ENCODE peak calls at places on chromosome 21, in ten cellular contexts. P is cardiac muscle cell, G is astrocyte of the spinal cord, W is fibroblast of lung, E is tibial artery, U is kidney, O is HL-60, F is cardiac fibroblast, J is neural crest cell, H is brain microvascular endothelial cell. X is an unnamed sample.

GRCh38 chr21:16079830-16080229 is 350.0 kb downstream of the USP25 start:
- DNase-seq in P (peak; percentile 23), G (peak; percentile 37), W (peak; percentile 84), E (no peak), U (no peak), O (no peak), F (peak; percentile 14), J (no peak), H (peak; percentile 22), X (no peak)

GRCh38 chr21:44924611-44925010 is 3.9 kb upstream of the ITGB2 start:
- DNase-seq in P (no peak), G (no peak), W (no peak), E (no peak), U (no peak), O (no peak), F (no peak), J (no peak), H (no peak), X (no peak)

GRCh38 chr21:35377505-35378090 is 328.5 kb upstream of the RUNX1 start:
- DNase-seq in P (peak; percentile 33), G (no peak), W (peak; percentile 62), E (no peak), U (no peak), O (no peak), F (no peak), J (no peak), H (peak; percentile 35), X (no peak)

GRCh38 chr21:32467291-32467690 is 54.8 kb downstream of the EVA1C start:
- DNase-seq in P (no peak), G (no peak), W (no peak), E (peak; percentile 25), U (no peak), O (no peak), F (no peak), J (no peak), H (no peak), X (no peak)

GRCh38 chr21:45050786-45051489 is 23.4 kb upstream of the ADARB1 start:
- DNase-seq in P (peak; percentile 89), G (peak; percentile 91), W (peak; percentile 71), E (peak; percentile 92), U (no peak), O (no peak), F (peak; percentile 92), J (no peak), H (peak; percentile 95), X (no peak)

GRCh38 chr21:40839551-40839950 is 7.4 kb downstream of the DSCAM start:
- DNase-seq in P (no peak), G (no peak), W (peak; percentile 42), E (no peak), U (no peak), O (no peak), F (no peak), J (no peak), H (no peak), X (no peak)

GRCh38 chr21:16473965-16474364 is 744.2 kb downstream of the USP25 start:
- DNase-seq in P (peak; percentile 40), G (peak; percentile 53), W (peak; percentile 89), E (no peak), U (peak; percentile 19), O (no peak), F (peak; percentile 54), J (no peak), H (peak; percentile 61), X (no peak)

GRCh38 chr21:35563885-35564451 is 496.4 kb downstream of the SETD4 start:
- DNase-seq in P (peak; percentile 97), G (peak; percentile 99), W (peak; percentile 98), E (peak; percentile 69), U (peak; percentile 90), O (no peak), F (peak; percentile 98), J (no peak), H (peak; percentile 92), X (peak; percentile 58)

GRCh38 chr21:35909456-35910178 is 150.7 kb downstream of the SETD4 start:
- DNase-seq in P (no peak), G (peak; percentile 29), W (peak; percentile 17), E (no peak), U (no peak), O (no peak), F (no peak), J (no peak), H (no peak), X (no peak)

GRCh38 chr21:43267391-43268085 is 98.7 kb downstream of the CRYAA start:
- DNase-seq in P (no peak), G (no peak), W (no peak), E (no peak), U (peak; percentile 66), O (no peak), F (no peak), J (no peak), H (no peak), X (no peak)

GRCh38 chr21:21111309-21111920 is 113.2 kb downstream of the NCAM2 start:
- DNase-seq in P (no peak), G (no peak), W (no peak), E (no peak), U (no peak), O (no peak), F (no peak), J (no peak), H (no peak), X (no peak)

GRCh38 chr21:36229181-36229580 is 72.6 kb downstream of the DOP1B start:
- DNase-seq in P (no peak), G (no peak), W (peak; percentile 33), E (no peak), U (no peak), O (no peak), F (no peak), J (no peak), H (no peak), X (no peak)

GRCh38 chr21:34061983-34062382 is 11.4 kb upstream of the MRPS6 start:
- DNase-seq in P (no peak), G (no peak), W (no peak), E (no peak), U (no peak), O (peak; percentile 23), F (no peak), J (no peak), H (no peak), X (no peak)

GRCh38 chr21:16573581-16573980 is 843.8 kb downstream of the USP25 start:
- DNase-seq in P (peak; percentile 73), G (peak; percentile 65), W (peak; percentile 90), E (no peak), U (no peak), O (no peak), F (peak; percentile 74), J (no peak), H (peak; percentile 53), X (no peak)

GRCh38 chr21:36194024-36194423 is 37.4 kb downstream of the DOP1B start:
- DNase-seq in P (no peak), G (no peak), W (no peak), E (no peak), U (peak; percentile 2), O (no peak), F (no peak), J (no peak), H (no peak), X (no peak)

GRCh38 chr21:30351534-30351933 is 3.1 kb upstream of the KRTAP23-1 start:
- DNase-seq in P (no peak), G (no peak), W (no peak), E (no peak), U (no peak), O (no peak), F (no peak), J (no peak), H (no peak), X (no peak)

GRCh38 chr21:32624726-32625125 is 12.5 kb upstream of the CFAP298 start:
- DNase-seq in P (peak; percentile 29), G (no peak), W (peak; percentile 84), E (no peak), U (no peak), O (no peak), F (peak; percentile 17), J (no peak), H (no peak), X (no peak)

GRCh38 chr21:46097826-46098286 is at the start of gene COL6A2:
- DNase-seq in P (peak; percentile 77), G (peak; percentile 67), W (peak; percentile 59), E (peak; percentile 88), U (peak; percentile 86), O (no peak), F (peak; percentile 76), J (peak; percentile 55), H (peak; percentile 36), X (peak; percentile 76)
- TF ChIP-seq CTCF in P (peak; percentile 31), G (peak; percentile 34), W (peak; percentile 14), E (peak; percentile 47), U (no peak), O (no peak), F (no peak), J (peak; percentile 43), H (peak; percentile 2), X (no peak)

GRCh38 chr21:37658994-37659458 is 257.2 kb downstream of the KCNJ6 start:
- DNase-seq in P (peak; percentile 49), G (peak; percentile 64), W (peak; percentile 79), E (no peak), U (peak; percentile 74), O (no peak), F (peak; percentile 67), J (no peak), H (peak; percentile 69), X (no peak)
- TF ChIP-seq CTCF in P (peak; percentile 23), G (peak; percentile 22), W (peak; percentile 27), E (peak; percentile 30), U (no peak), O (no peak), F (peak; percentile 59), J (no peak), H (peak; percentile 59), X (no peak)

GRCh38 chr21:38918629-38919346 is 113.1 kb downstream of the ETS2 start:
- DNase-seq in P (no peak), G (no peak), W (no peak), E (no peak), U (no peak), O (no peak), F (no peak), J (no peak), H (no peak), X (no peak)

GRCh38 chr21:38922474-38922873 is 116.7 kb downstream of the ETS2 start:
- DNase-seq in P (no peak), G (no peak), W (no peak), E (no peak), U (no peak), O (no peak), F (no peak), J (no peak), H (no peak), X (no peak)

GRCh38 chr21:38921511-38922215 is 115.9 kb downstream of the ETS2 start:
- DNase-seq in P (no peak), G (peak; percentile 46), W (peak; percentile 62), E (no peak), U (peak; percentile 38), O (no peak), F (no peak), J (no peak), H (no peak), X (no peak)

GRCh38 chr21:38917045-38917774 is 111.5 kb downstream of the ETS2 start:
- DNase-seq in P (no peak), G (no peak), W (no peak), E (no peak), U (peak; percentile 62), O (no peak), F (no peak), J (no peak), H (no peak), X (no peak)

GRCh38 chr21:38920631-38921398 is 115.1 kb downstream of the ETS2 start:
- DNase-seq in P (peak; percentile 76), G (peak; percentile 86), W (peak; percentile 80), E (no peak), U (no peak), O (no peak), F (peak; percentile 86), J (no peak), H (no peak), X (no peak)
- TF ChIP-seq CTCF in P (no peak), G (no peak), W (no peak), E (no peak), U (no peak), O (no peak), F (no peak), J (no peak), H (no peak), X (no peak)

GRCh38 chr21:42009018-42009830 is 936 bp downstream of the ZBTB21 start:
- DNase-seq in P (peak; percentile 32), G (peak; percentile 50), W (peak; percentile 65), E (peak; percentile 80), U (peak; percentile 89), O (peak; percentile 21), F (peak; percentile 40), J (peak; percentile 28), H (peak; percentile 42), X (peak; percentile 61)
- TF ChIP-seq CTCF in P (no peak), G (peak; percentile 29), W (peak; percentile 18), E (no peak), U (no peak), O (no peak), F (peak; percentile 7), J (peak; percentile 51), H (peak; percentile 38), X (no peak)

X was measured in glutamatergic neuron.